ENCODE peak calls at places on chromosomes 1 and 21, in ten cellular contexts. R, W, C, H, Z, T, G, Q, V and L are unnamed samples.
A peak's percentile ranks its signal among the peaks of the same experiment; 100 is the strongest.

GRCh38 chr21:46110499-46111192 is 12.7 kb downstream of the COL6A2 start:
- DNase-seq in Z (no peak), V (no peak), R (peak; percentile 69), T (peak; percentile 35), H (no peak), C (no peak), Q (peak; percentile 1), G (no peak), W (no peak), L (no peak)

GRCh38 chr1:172533511-172534116 is 664 bp downstream of the SUCO start:
- DNase-seq in Q (peak; percentile 41), Z (no peak), C (peak; percentile 30), R (peak; percentile 43), G (peak; percentile 1), W (peak; percentile 38), H (peak; percentile 1), V (peak; percentile 40), T (peak; percentile 74), L (peak; percentile 20)

GRCh38 chr1:116671835-116672234 is 4.3 kb upstream of the IGSF3 start:
- DNase-seq in G (no peak), W (no peak), V (no peak), T (no peak), C (no peak), Q (no peak), R (no peak), Z (no peak), H (no peak), L (no peak)

GRCh38 chr1:167934407-167935251 is 1.9 kb upstream of the DCAF6 start:
- DNase-seq in G (no peak), V (no peak), Q (no peak), R (peak; percentile 83), W (peak; percentile 68), T (no peak), Z (peak; percentile 50), H (peak; percentile 42), C (no peak), L (no peak)

GRCh38 chr1:224080082-224080774 is 33.7 kb upstream of the FBXO28 start:
- DNase-seq in V (no peak), Z (peak; percentile 87), R (peak; percentile 82), Q (no peak), C (no peak), G (no peak), W (peak; percentile 39), H (no peak), T (no peak), L (peak; percentile 23)

GRCh38 chr1:172393354-172393753 is 27.1 kb upstream of the C1orf105 start:
- DNase-seq in T (no peak), H (no peak), Z (no peak), W (no peak), G (no peak), V (no peak), C (no peak), R (no peak), Q (no peak), L (no peak)

GRCh38 chr1:14314032-14314431 is 284.5 kb upstream of the KAZN start:
- DNase-seq in G (no peak), C (no peak), V (no peak), Z (no peak), Q (no peak), R (no peak), T (no peak), H (no peak), W (no peak), L (no peak)

GRCh38 chr1:21673277-21673780 is 4.2 kb upstream of the RAP1GAP start:
- DNase-seq in Q (no peak), R (peak; percentile 70), T (no peak), C (no peak), V (no peak), Z (peak; percentile 51), G (no peak), H (no peak), W (peak; percentile 56), L (no peak)

GRCh38 chr1:10530281-10530740 is 55.6 kb downstream of the PEX14 start:
- DNase-seq in W (peak; percentile 62), Z (no peak), V (peak; percentile 74), Q (no peak), H (peak; percentile 21), T (no peak), G (no peak), C (no peak), R (no peak), L (peak; percentile 40)

GRCh38 chr21:38327984-38328383 is 71.2 kb downstream of the KCNJ15 start:
- DNase-seq in V (no peak), C (no peak), T (no peak), G (no peak), Q (no peak), W (peak; percentile 48), H (no peak), R (no peak), Z (peak; percentile 25), L (no peak)

GRCh38 chr1:41498391-41498790 is 13.9 kb upstream of the EDN2 start:
- DNase-seq in W (no peak), T (no peak), V (peak; percentile 45), Q (no peak), R (no peak), C (no peak), G (no peak), H (no peak), Z (no peak), L (no peak)

GRCh38 chr1:28156821-28157220 is 19.7 kb downstream of the PTAFR start:
- DNase-seq in R (no peak), G (no peak), Q (no peak), H (no peak), C (no peak), W (peak; percentile 32), T (no peak), V (no peak), Z (no peak), L (no peak)

GRCh38 chr1:20366766-20367602 is 76.3 kb downstream of the VWA5B1 start:
- DNase-seq in Q (peak; percentile 54), V (peak; percentile 54), G (no peak), R (peak; percentile 80), Z (peak; percentile 22), H (no peak), T (no peak), C (no peak), W (peak; percentile 51), L (no peak)

GRCh38 chr1:199851453-199851852 is 176.1 kb upstream of the NR5A2 start:
- DNase-seq in Q (no peak), V (no peak), C (no peak), Z (no peak), H (no peak), T (no peak), G (no peak), W (no peak), R (no peak), L (no peak)

GRCh38 chr1:239870194-239870593 is 221.5 kb upstream of the FMN2 start:
- DNase-seq in W (no peak), R (no peak), G (no peak), T (no peak), C (no peak), V (no peak), H (no peak), Z (no peak), Q (no peak), L (no peak)

GRCh38 chr1:154803203-154803920 is 66.7 kb downstream of the KCNN3 start:
- DNase-seq in V (no peak), Q (no peak), C (no peak), H (no peak), Z (no peak), G (no peak), W (no peak), R (peak; percentile 18), T (no peak), L (no peak)

GRCh38 chr1:192580351-192580962 is 4.9 kb downstream of the RGS1 start:
- DNase-seq in W (peak; percentile 72), Q (peak; percentile 53), Z (peak; percentile 73), H (no peak), V (peak; percentile 67), R (peak; percentile 82), T (no peak), C (no peak), G (no peak), L (no peak)

GRCh38 chr1:21814981-21815583 is 3.0 kb downstream of the LDLRAD2 start:
- DNase-seq in W (no peak), G (no peak), T (no peak), C (no peak), V (no peak), Q (no peak), Z (no peak), H (no peak), R (no peak), L (no peak)

GRCh38 chr1:33494929-33495328 is 22.5 kb downstream of the ZSCAN20 start:
- DNase-seq in G (no peak), T (no peak), V (no peak), H (no peak), C (no peak), Z (no peak), Q (no peak), W (no peak), R (no peak), L (no peak)

GRCh38 chr1:6241107-6241886 is 2.7 kb upstream of the HES3 start:
- DNase-seq in H (no peak), V (no peak), Q (no peak), C (no peak), Z (no peak), T (no peak), R (no peak), G (no peak), W (no peak), L (no peak)

GRCh38 chr21:34074283-34075098 is 1.1 kb downstream of the MRPS6 start:
- DNase-seq in R (no peak), Z (no peak), C (no peak), G (no peak), T (peak; percentile 46), W (peak; percentile 27), Q (peak; percentile 33), V (peak; percentile 5), H (no peak), L (no peak)

GRCh38 chr1:207284209-207284892 is 37.1 kb upstream of the CD55 start:
- DNase-seq in G (no peak), Q (no peak), V (no peak), W (peak; percentile 28), R (no peak), C (no peak), Z (no peak), H (no peak), T (no peak), L (no peak)

GRCh38 chr1:176897350-176898236 is 266.9 kb downstream of the ASTN1 start:
- DNase-seq in V (peak; percentile 73), C (no peak), W (peak; percentile 46), G (no peak), Q (peak; percentile 59), T (peak; percentile 55), H (peak; percentile 41), Z (peak; percentile 51), R (peak; percentile 72), L (peak; percentile 35)